ENCODE peak calls at places on chromosomes 2 and 18, in six cellular contexts. K is brain microvascular endothelial cell; C is uterus; W is CD8-positive, alpha-beta T cell; Q is SK-N-SH; L is fibroblast of pulmonary artery. S is an unnamed sample.

GRCh38 chr2:219552382-219553167 is 8.7 kb downstream of the TMEM198 start:
- DNase-seq in K (peak), C (peak), W (peak), Q (peak), L (peak), S (no peak)

GRCh38 chr2:143607446-143608110 is 478.4 kb downstream of the ARHGAP15 start:
- DNase-seq in K (no peak), C (no peak), W (no peak), Q (peak), L (peak), S (no peak)

GRCh38 chr2:217853301-217853881 is 149.4 kb downstream of the TNS1 start:
- DNase-seq in K (no peak), C (peak), W (no peak), Q (no peak), L (peak), S (no peak)

GRCh38 chr2:36889782-36890181 is 76.6 kb downstream of the STRN start:
- DNase-seq in K (peak), C (no peak), W (no peak), Q (no peak), L (peak), S (peak)

GRCh38 chr18:61596296-61596695 is 263.1 kb downstream of the CDH20 start:
- DNase-seq in K (no peak), C (no peak), W (no peak), Q (no peak), L (peak), S (no peak)

GRCh38 chr2:56009758-56010534 is 86.4 kb upstream of the EFEMP1 start:
- DNase-seq in K (peak), C (no peak), W (no peak), Q (peak), L (peak), S (no peak)

GRCh38 chr2:121903037-121903689 is 147.7 kb downstream of the TSN start:
- DNase-seq in K (no peak), C (no peak), W (no peak), Q (peak), L (no peak), S (no peak)

GRCh38 chr2:69424410-69424809 is 12.8 kb downstream of the NFU1 start:
- DNase-seq in K (no peak), C (no peak), W (no peak), Q (no peak), L (no peak), S (no peak)

GRCh38 chr2:206800501-206801416 is 35.4 kb downstream of the FASTKD2 start:
- DNase-seq in K (peak), C (peak), W (peak), Q (peak), L (peak), S (no peak)

GRCh38 chr2:231717281-231718180 is 9.2 kb downstream of the PTMA start:
- DNase-seq in K (peak), C (no peak), W (no peak), Q (peak), L (peak), S (no peak)

GRCh38 chr18:22200611-22201225 is 31.3 kb downstream of the GATA6 start:
- DNase-seq in K (no peak), C (no peak), W (no peak), Q (no peak), L (no peak), S (no peak)

GRCh38 chr2:39717067-39717466 is 51.4 kb downstream of the TMEM178A start:
- DNase-seq in K (no peak), C (no peak), W (no peak), Q (no peak), L (no peak), S (no peak)

GRCh38 chr2:3430211-3430610 is 50.7 kb downstream of the TRAPPC12 start:
- DNase-seq in K (peak), C (no peak), W (no peak), Q (no peak), L (peak), S (no peak)

GRCh38 chr18:25326231-25327042 is 25.5 kb downstream of the ZNF521 start:
- DNase-seq in K (no peak), C (no peak), W (no peak), Q (no peak), L (no peak), S (no peak)

GRCh38 chr18:79506191-79507075 is 110.7 kb downstream of the NFATC1 start:
- DNase-seq in K (no peak), C (peak), W (no peak), Q (no peak), L (peak), S (no peak)

GRCh38 chr2:25491003-25491696 is 149.4 kb upstream of the DNMT3A start:
- DNase-seq in K (no peak), C (no peak), W (no peak), Q (no peak), L (peak), S (no peak)

GRCh38 chr2:31401580-31401979 is 13.0 kb downstream of the XDH start:
- DNase-seq in K (peak), C (no peak), W (no peak), Q (no peak), L (peak), S (peak)

GRCh38 chr2:72824224-72824842 is 1.5 kb downstream of the EXOC6B start:
- DNase-seq in K (peak), C (no peak), W (no peak), Q (no peak), L (peak), S (no peak)

GRCh38 chr2:21819475-21819874 is 695.7 kb downstream of the TDRD15 start:
- DNase-seq in K (peak), C (no peak), W (no peak), Q (no peak), L (peak), S (no peak)

GRCh38 chr18:11669271-11669947 is 19.7 kb upstream of the GNAL start:
- DNase-seq in K (no peak), C (no peak), W (no peak), Q (no peak), L (no peak), S (no peak)

GRCh38 chr18:33596178-33596854 is 18.3 kb downstream of the ASXL3 start:
- DNase-seq in K (no peak), C (no peak), W (no peak), Q (no peak), L (peak), S (no peak)

GRCh38 chr2:182866095-182866460 is 359 bp downstream of the FRZB start:
- DNase-seq in K (no peak), C (peak), W (no peak), Q (no peak), L (no peak), S (no peak)

GRCh38 chr18:48824231-48824970 is 126.4 kb downstream of the SMAD7 start:
- DNase-seq in K (no peak), C (peak), W (no peak), Q (no peak), L (no peak), S (no peak)

GRCh38 chr2:60554649-60555065 is 1.2 kb upstream of the BCL11A start:
- DNase-seq in K (no peak), C (no peak), W (no peak), Q (peak), L (no peak), S (no peak)

GRCh38 chr18:32771871-32772499 is 838 bp downstream of the KLHL14 start:
- DNase-seq in K (no peak), C (no peak), W (no peak), Q (peak), L (no peak), S (no peak)

GRCh38 chr2:24994325-24994724 is 22.6 kb upstream of the DNAJC27 start:
- DNase-seq in K (no peak), C (no peak), W (no peak), Q (no peak), L (no peak), S (no peak)

GRCh38 chr2:105005170-105005569 is 32.7 kb upstream of the MRPS9 start:
- DNase-seq in K (no peak), C (no peak), W (no peak), Q (no peak), L (no peak), S (no peak)

GRCh38 chr2:66872926-66873714 is 438.2 kb downstream of the MEIS1 start:
- DNase-seq in K (no peak), C (no peak), W (no peak), Q (no peak), L (no peak), S (no peak)

GRCh38 chr2:26640781-26641564 is at the start of gene CIB4:
- DNase-seq in K (no peak), C (no peak), W (no peak), Q (no peak), L (no peak), S (no peak)

GRCh38 chr2:117618607-117619006 is 195.9 kb upstream of the DDX18 start:
- DNase-seq in K (no peak), C (no peak), W (no peak), Q (no peak), L (no peak), S (no peak)

GRCh38 chr2:42769583-42770287 is 5.8 kb upstream of the OXER1 start:
- DNase-seq in K (no peak), C (no peak), W (no peak), Q (no peak), L (no peak), S (no peak)

GRCh38 chr2:144466637-144467036 is 53.3 kb downstream of the ZEB2 start:
- DNase-seq in K (no peak), C (no peak), W (no peak), Q (no peak), L (no peak), S (peak)

GRCh38 chr2:5360081-5360480 is 332.1 kb upstream of the SOX11 start:
- DNase-seq in K (no peak), C (no peak), W (no peak), Q (no peak), L (no peak), S (no peak)

GRCh38 chr2:229445013-229445412 is 173.9 kb upstream of the PID1 start:
- DNase-seq in K (peak), C (peak), W (no peak), Q (no peak), L (peak), S (peak)

GRCh38 chr2:11343626-11344341 is 652 bp downstream of the ROCK2 start:
- DNase-seq in K (peak), C (peak), W (peak), Q (peak), L (no peak), S (no peak)

GRCh38 chr2:25337891-25338290 is 3.8 kb downstream of the DNMT3A start:
- DNase-seq in K (no peak), C (no peak), W (no peak), Q (peak), L (no peak), S (no peak)

GRCh38 chr2:9753276-9753600 is 90.0 kb upstream of the TAF1B start:
- DNase-seq in K (peak), C (no peak), W (peak), Q (no peak), L (peak), S (peak)

GRCh38 chr18:12631831-12632477 is 26.0 kb downstream of the SPIRE1 start:
- DNase-seq in K (no peak), C (no peak), W (no peak), Q (no peak), L (no peak), S (no peak)

GRCh38 chr2:13581471-13581870 is 864.7 kb downstream of the TRIB2 start:
- DNase-seq in K (no peak), C (no peak), W (no peak), Q (no peak), L (no peak), S (no peak)

GRCh38 chr18:5393779-5394178 is 98.3 kb upstream of the ZBTB14 start:
- DNase-seq in K (peak), C (no peak), W (no peak), Q (no peak), L (peak), S (peak)

GRCh38 chr2:216695401-216695821 is at the start of gene IGFBP5:
- DNase-seq in K (peak), C (peak), W (no peak), Q (peak), L (peak), S (peak)
- H3K4me3 ChIP-seq in K (peak), C (peak), W (peak), Q (peak), L (peak), S (peak)

DNA sequence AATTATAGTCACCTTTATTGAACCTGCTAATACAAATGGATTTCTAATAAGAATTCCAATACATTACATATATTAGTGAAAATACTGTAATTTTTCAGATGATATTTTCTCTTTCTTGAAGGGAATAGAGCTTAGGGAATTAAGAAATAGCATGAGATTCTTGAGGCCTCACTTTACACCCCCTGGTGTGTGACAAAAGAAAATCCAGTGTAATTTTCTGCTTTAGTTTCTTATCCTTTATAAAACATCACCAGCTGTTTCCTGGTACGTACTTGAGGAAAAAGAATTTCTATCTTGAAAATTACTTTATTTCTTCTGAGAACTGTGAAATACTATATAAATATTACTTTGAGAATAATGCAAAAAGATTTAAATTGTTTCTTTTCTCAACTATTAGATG is 71.6 kb downstream of the CLIP4 start:
- DNase-seq in K (no peak), C (no peak), W (no peak), Q (no peak), L (no peak), S (no peak)
- TF ChIP-seq CTCF in K (no peak), C (no peak), W (no peak), Q (no peak), L (no peak), S (no peak)

GRCh38 chr18:58222439-58223125 is 178.6 kb downstream of the NEDD4L start:
- DNase-seq in K (no peak), C (no peak), W (no peak), Q (no peak), L (no peak), S (no peak)
- H3K4me3 ChIP-seq in K (peak), C (no peak), W (no peak), Q (no peak), L (no peak), S (peak)

DNA sequence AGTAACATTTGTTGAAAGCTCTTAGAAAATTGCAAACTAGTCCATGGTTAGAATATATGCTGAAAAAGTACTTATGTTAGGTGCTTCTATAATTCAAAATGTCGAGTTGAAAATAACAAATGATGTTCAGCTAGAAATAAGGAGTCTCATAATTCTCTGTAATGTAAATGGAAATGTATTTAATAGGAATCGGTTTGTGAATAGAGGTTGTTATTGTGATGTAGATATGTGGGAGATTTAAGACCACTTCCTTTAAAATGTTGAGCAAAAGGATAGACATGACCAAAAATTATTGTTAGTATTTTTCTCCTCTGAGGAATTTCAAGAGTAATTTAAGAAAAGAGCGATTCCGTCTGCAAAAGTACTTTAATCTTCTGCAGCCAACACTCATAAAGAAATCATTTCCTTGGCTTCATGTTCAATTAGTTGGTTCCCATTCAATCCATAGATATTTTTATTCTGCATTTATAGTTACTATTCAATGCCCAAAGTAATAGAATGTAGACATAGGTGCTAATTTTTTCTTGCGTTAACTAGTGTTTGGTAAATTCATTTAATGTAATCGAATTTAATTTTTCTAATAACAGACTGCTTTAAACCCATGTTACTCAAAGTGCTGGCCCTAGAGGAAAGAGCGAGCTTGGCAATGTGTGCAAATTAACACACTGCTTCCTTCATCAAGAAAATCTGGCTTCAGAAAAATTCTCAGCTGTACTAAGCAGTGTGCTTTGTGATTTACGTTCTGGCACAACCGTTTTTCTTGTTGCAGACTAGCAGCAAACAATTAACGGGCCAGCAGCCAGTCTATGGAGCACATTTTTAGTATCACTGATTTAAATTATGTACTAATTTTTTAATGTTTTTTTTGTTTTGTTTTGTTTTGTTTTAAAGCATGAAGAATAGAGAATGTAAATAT is 32.2 kb downstream of the FN1 start:
- DNase-seq in K (peak), C (no peak), W (no peak), Q (no peak), L (no peak), S (no peak)
- TF ChIP-seq CTCF in K (no peak), C (no peak), W (no peak), Q (no peak), L (no peak), S (no peak)

DNA sequence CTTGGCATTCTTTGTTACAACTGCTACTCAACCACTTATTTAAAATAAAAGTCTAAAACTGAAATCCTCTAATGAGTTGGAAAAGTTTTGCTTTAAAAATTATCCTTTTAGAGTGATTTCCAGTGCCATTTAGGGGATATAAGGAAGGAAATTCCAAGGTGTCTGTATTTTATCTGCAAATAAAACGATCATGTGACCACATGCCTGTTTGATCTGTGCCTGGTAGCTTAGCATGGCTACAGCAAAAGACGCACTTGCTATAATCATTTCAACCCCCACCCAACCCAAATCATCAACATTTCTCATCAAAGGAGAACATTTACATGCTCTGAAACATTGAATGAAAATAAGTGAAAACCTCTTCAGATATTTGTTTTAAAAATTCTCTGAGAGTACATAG is 615.1 kb downstream of the IRS1 start:
- DNase-seq in K (no peak), C (no peak), W (no peak), Q (no peak), L (no peak), S (no peak)
- H3K4me3 ChIP-seq in K (no peak), C (no peak), W (no peak), Q (peak), L (no peak), S (no peak)

GRCh38 chr2:120291464-120292311 is 39.0 kb downstream of the RALB start:
- DNase-seq in K (peak), C (no peak), W (no peak), Q (no peak), L (peak), S (no peak)

GRCh38 chr2:120287183-120288015 is 34.7 kb downstream of the RALB start:
- DNase-seq in K (peak), C (no peak), W (no peak), Q (no peak), L (peak), S (no peak)

GRCh38 chr2:120290737-120291136 is 38.1 kb downstream of the RALB start:
- DNase-seq in K (no peak), C (no peak), W (no peak), Q (no peak), L (no peak), S (no peak)

GRCh38 chr2:120288016-120288373 is 35.3 kb downstream of the RALB start:
- DNase-seq in K (no peak), C (no peak), W (no peak), Q (no peak), L (no peak), S (no peak)

DNA sequence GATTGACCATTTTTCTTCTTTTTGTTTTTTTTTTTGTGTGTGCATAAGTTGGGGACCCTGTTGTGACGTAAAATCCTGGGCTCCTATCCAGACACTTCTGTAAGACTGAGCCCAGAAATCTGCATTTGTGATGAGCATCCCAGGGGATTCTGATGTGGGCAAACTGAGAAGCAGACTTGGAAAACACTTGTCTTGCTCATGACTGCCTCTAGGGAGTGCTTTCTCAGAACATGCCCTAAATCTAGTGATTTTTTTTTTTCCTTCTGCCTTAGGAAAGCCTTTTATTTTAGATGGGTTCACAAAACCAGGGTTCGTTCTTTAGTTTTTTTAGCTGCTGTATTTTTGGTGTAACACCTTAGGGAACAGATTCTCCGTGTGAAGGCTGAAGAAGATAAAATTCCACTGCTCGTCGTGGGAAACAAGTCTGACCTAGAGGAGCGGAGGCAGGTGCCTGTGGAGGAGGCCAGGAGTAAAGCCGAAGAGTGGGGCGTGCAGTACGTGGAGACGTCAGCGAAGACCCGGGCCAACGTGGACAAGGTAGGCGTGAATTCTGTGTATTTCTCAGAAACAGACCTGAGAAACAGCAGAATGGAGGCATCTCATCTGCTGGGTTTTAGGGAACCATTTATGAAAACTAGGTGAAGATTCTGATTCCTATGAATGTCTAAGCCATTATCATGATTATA is 36.7 kb downstream of the RALB start:
- DNase-seq in K (no peak), C (no peak), W (no peak), Q (no peak), L (peak), S (no peak)
- TF ChIP-seq CTCF in K (peak), C (no peak), W (no peak), Q (peak), L (peak), S (peak)

GRCh38 chr2:215431290-215431689 is 4.6 kb downstream of the FN1 start:
- DNase-seq in K (no peak), C (no peak), W (no peak), Q (no peak), L (peak), S (no peak)
- H3K4me3 ChIP-seq in K (peak), C (no peak), W (no peak), Q (no peak), L (peak), S (no peak)

S was measured in retinal pigment epithelial cell.